ENCODE peak calls at places on chromosome 12, in nine cellular contexts. X, U, E, W, O, S, G, F and N are unnamed samples.

GRCh38 chr12:49622501-49623141 is 740 bp upstream of the PRPF40B start:
- DNase-seq in X (no peak), U (peak), E (no peak), W (peak), O (peak), S (peak), G (no peak), F (peak), N (peak)

GRCh38 chr12:49767333-49767732 is 26.0 kb downstream of the TMBIM6 start:
- DNase-seq in X (no peak), U (no peak), E (no peak), W (no peak), O (no peak), S (no peak), G (no peak), F (no peak), N (no peak)

GRCh38 chr12:104788848-104789271 is 169.2 kb downstream of the SLC41A2 start:
- DNase-seq in X (no peak), U (no peak), E (no peak), W (no peak), O (no peak), S (no peak), G (no peak), F (peak), N (no peak)

GRCh38 chr12:124939428-124940142 is 25.1 kb upstream of the UBC start:
- DNase-seq in X (peak), U (peak), E (peak), W (peak), O (peak), S (peak), G (peak), F (peak), N (no peak)

GRCh38 chr12:132886529-132887477 is 602 bp downstream of the CHFR start:
- DNase-seq in X (no peak), U (no peak), E (no peak), W (peak), O (no peak), S (peak), G (peak), F (no peak), N (no peak)

GRCh38 chr12:57591567-57592325 is 754 bp downstream of the PIP4K2C start:
- DNase-seq in X (no peak), U (no peak), E (no peak), W (peak), O (no peak), S (no peak), G (no peak), F (peak), N (no peak)

GRCh38 chr12:2625267-2625666 is 169.5 kb upstream of the FKBP4 start:
- DNase-seq in X (no peak), U (no peak), E (no peak), W (no peak), O (no peak), S (no peak), G (no peak), F (no peak), N (no peak)

GRCh38 chr12:46374286-46374685 is 1.7 kb upstream of the SLC38A2 start:
- DNase-seq in X (no peak), U (no peak), E (no peak), W (no peak), O (no peak), S (no peak), G (no peak), F (no peak), N (no peak)

GRCh38 chr12:32455607-32456063 is 56.3 kb downstream of the FGD4 start:
- DNase-seq in X (peak), U (peak), E (peak), W (no peak), O (no peak), S (peak), G (no peak), F (no peak), N (no peak)

GRCh38 chr12:100987552-100988277 is 193.1 kb downstream of the ANO4 start:
- DNase-seq in X (no peak), U (no peak), E (peak), W (no peak), O (peak), S (peak), G (peak), F (peak), N (peak)

GRCh38 chr12:29676676-29677075 is 107.1 kb downstream of the TMTC1 start:
- DNase-seq in X (no peak), U (no peak), E (no peak), W (no peak), O (no peak), S (no peak), G (no peak), F (no peak), N (no peak)

GRCh38 chr12:107442593-107442992 is 243.0 kb upstream of the PWP1 start:
- DNase-seq in X (no peak), U (no peak), E (no peak), W (no peak), O (no peak), S (no peak), G (no peak), F (no peak), N (no peak)

GRCh38 chr12:55057466-55057865 is 37.7 kb downstream of the NEUROD4 start:
- DNase-seq in X (no peak), U (no peak), E (no peak), W (no peak), O (no peak), S (no peak), G (no peak), F (no peak), N (no peak)

GRCh38 chr12:26231930-26232329 is 36.6 kb downstream of the SSPN start:
- DNase-seq in X (no peak), U (no peak), E (no peak), W (no peak), O (no peak), S (no peak), G (no peak), F (no peak), N (no peak)

GRCh38 chr12:108846320-108846719 is 11.1 kb downstream of the SSH1 start:
- DNase-seq in X (peak), U (no peak), E (no peak), W (no peak), O (no peak), S (no peak), G (no peak), F (no peak), N (no peak)

GRCh38 chr12:121711925-121712461 is 559 bp upstream of the TMEM120B start:
- DNase-seq in X (peak), U (peak), E (no peak), W (peak), O (no peak), S (peak), G (no peak), F (no peak), N (no peak)

GRCh38 chr12:92897844-92898243 is 31.3 kb downstream of the EEA1 start:
- DNase-seq in X (no peak), U (no peak), E (no peak), W (no peak), O (no peak), S (no peak), G (no peak), F (no peak), N (no peak)

GRCh38 chr12:92898755-92899154 is 30.3 kb downstream of the EEA1 start:
- DNase-seq in X (no peak), U (no peak), E (no peak), W (no peak), O (no peak), S (no peak), G (no peak), F (no peak), N (no peak)

GRCh38 chr12:92905258-92905810 is 23.8 kb downstream of the EEA1 start:
- DNase-seq in X (no peak), U (no peak), E (no peak), W (no peak), O (no peak), S (no peak), G (no peak), F (no peak), N (no peak)

GRCh38 chr12:92899388-92900001 is 29.6 kb downstream of the EEA1 start:
- DNase-seq in X (peak), U (peak), E (peak), W (peak), O (no peak), S (peak), G (peak), F (no peak), N (no peak)
- TF ChIP-seq POLR2A in X (no peak), U (no peak), E (no peak), W (no peak), O (no peak), S (no peak), G (no peak), F (no peak), N (no peak)

GRCh38 chr12:110465024-110465423 is 3.0 kb downstream of the GPN3 start:
- DNase-seq in X (no peak), U (no peak), E (no peak), W (no peak), O (no peak), S (no peak), G (no peak), F (no peak), N (no peak)

GRCh38 chr12:110468212-110469048 is at the start of the genes FAM216A and GPN3:
- DNase-seq in X (peak), U (peak), E (peak), W (peak), O (peak), S (peak), G (peak), F (peak), N (peak)

GRCh38 chr12:110466791-110467190 is 1.3 kb downstream of the GPN3 start:
- DNase-seq in X (no peak), U (no peak), E (no peak), W (no peak), O (no peak), S (no peak), G (no peak), F (no peak), N (no peak)

DNA sequence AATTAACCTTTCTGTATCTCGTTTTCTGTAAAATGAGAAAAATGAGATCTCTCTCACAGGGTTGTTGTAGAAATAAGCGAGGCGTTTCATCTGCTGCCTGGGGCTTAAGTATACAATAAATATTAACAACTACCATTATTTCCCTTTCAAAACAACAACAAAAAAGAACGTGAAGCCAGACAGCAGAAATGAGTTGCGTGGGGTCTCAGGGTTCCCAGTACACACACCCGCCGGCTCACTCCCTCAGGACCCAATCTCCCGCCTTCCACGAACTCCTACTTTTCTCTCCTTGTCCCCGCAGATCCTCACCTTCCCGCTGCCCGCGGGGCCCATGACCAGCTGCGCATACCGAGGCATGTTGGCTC is 228 bp downstream of the GPN3 start:
- DNase-seq in X (no peak), U (no peak), E (no peak), W (no peak), O (no peak), S (no peak), G (no peak), F (no peak), N (no peak)
- TF ChIP-seq POLR2A in X (no peak), U (no peak), E (no peak), W (peak), O (no peak), S (peak), G (no peak), F (no peak), N (no peak)

DNA sequence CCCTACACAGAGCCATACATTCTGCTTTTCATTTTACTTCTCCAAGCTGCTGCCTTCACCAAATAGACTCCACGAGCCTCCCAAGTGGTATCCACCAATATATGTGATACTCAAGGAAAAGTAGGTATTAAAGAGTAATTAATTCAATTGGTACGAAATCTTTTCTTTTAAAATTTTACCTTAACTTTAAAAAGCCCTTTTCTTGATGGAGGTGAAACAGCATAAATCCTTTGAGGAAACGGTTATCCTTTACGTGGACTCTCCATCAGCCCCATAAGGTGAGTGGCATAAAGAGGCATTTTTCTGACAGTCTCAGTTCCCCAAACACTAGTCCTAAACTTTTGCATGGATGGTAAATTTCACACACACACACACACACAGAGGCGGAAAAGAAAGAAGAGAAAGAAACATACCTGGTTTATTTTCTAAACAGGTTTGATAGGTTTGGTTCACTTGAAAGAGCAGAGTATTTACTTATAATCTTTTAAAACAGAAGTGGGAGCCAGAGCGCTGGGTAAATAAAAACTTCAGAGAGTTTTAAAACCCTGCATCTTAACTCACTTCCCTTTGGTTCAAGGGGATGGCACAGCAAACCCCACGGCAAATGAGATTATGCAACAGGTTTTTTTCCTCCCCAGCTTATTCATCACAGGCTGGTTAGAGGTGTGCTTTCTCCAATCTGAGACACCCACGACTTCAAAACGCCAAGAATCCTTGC is 1.9 kb downstream of the DUSP16 start:
- DNase-seq in X (peak), U (peak), E (no peak), W (peak), O (peak), S (peak), G (peak), F (no peak), N (no peak)
- TF ChIP-seq POLR2A in X (peak), U (peak), E (no peak), W (peak), O (no peak), S (peak), G (peak), F (no peak), N (peak)

GRCh38 chr12:94309348-94309747 is 150.3 kb downstream of the CEP83 start:
- DNase-seq in X (no peak), U (no peak), E (no peak), W (no peak), O (peak), S (no peak), G (no peak), F (no peak), N (no peak)

GRCh38 chr12:94308612-94309011 is 151.1 kb downstream of the CEP83 start:
- DNase-seq in X (no peak), U (no peak), E (no peak), W (no peak), O (no peak), S (no peak), G (no peak), F (no peak), N (no peak)

GRCh38 chr12:94305293-94305957 is 154.2 kb downstream of the CEP83 start:
- DNase-seq in X (no peak), U (no peak), E (no peak), W (no peak), O (peak), S (no peak), G (no peak), F (no peak), N (no peak)

GRCh38 chr12:94304012-94304411 is 155.6 kb downstream of the PLXNC1 start:
- DNase-seq in X (no peak), U (no peak), E (no peak), W (no peak), O (no peak), S (no peak), G (no peak), F (no peak), N (no peak)

GRCh38 chr12:94304566-94305061 is 155.1 kb downstream of the CEP83 start:
- DNase-seq in X (no peak), U (no peak), E (no peak), W (no peak), O (no peak), S (no peak), G (no peak), F (no peak), N (no peak)
- TF ChIP-seq POLR2A in X (no peak), U (no peak), E (no peak), W (no peak), O (no peak), S (no peak), G (no peak), F (no peak), N (no peak)